ENCODE peak calls at places on chromosomes 2 and 18, in four cellular contexts. H is Daoy; P is activated CD4-positive, alpha-beta T cell treated with anti-CD3 and anti-CD28 coated beads, Interleukin-2, amount 50 U/mL, for 48 hours; O is effector memory CD8-positive, alpha-beta T cell. F is an unnamed sample.

GRCh38 chr2:100924122-100924519 is 78.0 kb upstream of the RPL31 start:
- DNase-seq in H (no peak), P (no peak), O (no peak), F (no peak)

GRCh38 chr2:150705767-150706166 is 218.3 kb upstream of the RND3 start:
- DNase-seq in H (no peak), P (no peak), O (no peak), F (no peak)

GRCh38 chr2:240567872-240568677 is at the start of gene RNPEPL1:
- DNase-seq in H (peak), P (peak), O (peak), F (no peak)

GRCh38 chr2:106614511-106615291 is 127.5 kb downstream of the CD8B2 start:
- DNase-seq in H (no peak), P (no peak), O (no peak), F (no peak)

GRCh38 chr2:96113367-96113677 is 3.0 kb downstream of the ADRA2B start:
- DNase-seq in H (no peak), P (peak), O (no peak), F (no peak)

GRCh38 chr2:48651127-48651526 is 33.5 kb downstream of the GTF2A1L start:
- DNase-seq in H (no peak), P (no peak), O (no peak), F (no peak)

GRCh38 chr2:263774-264492 is at the start of gene SH3YL1:
- DNase-seq in H (peak), P (peak), O (peak), F (no peak)

GRCh38 chr2:27955762-27956161 is 65.2 kb downstream of the BABAM2 start:
- DNase-seq in H (peak), P (no peak), O (no peak), F (no peak)

GRCh38 chr18:48028716-48029115 is 98.3 kb upstream of the SMAD2 start:
- DNase-seq in H (peak), P (no peak), O (no peak), F (no peak)

GRCh38 chr2:156021326-156022040 is 311.0 kb downstream of the NR4A2 start:
- DNase-seq in H (no peak), P (no peak), O (no peak), F (no peak)

GRCh38 chr2:134897932-134898331 is 20.7 kb upstream of the CCNT2 start:
- DNase-seq in H (no peak), P (no peak), O (no peak), F (no peak)

GRCh38 chr2:132621131-132621875 is 48.7 kb downstream of the LYPD1 start:
- DNase-seq in H (no peak), P (no peak), O (no peak), F (no peak)

GRCh38 chr2:96325038-96325883 is at the start of gene ITPRIPL1:
- DNase-seq in H (no peak), P (peak), O (no peak), F (no peak)

GRCh38 chr2:25234756-25235155 is 66.4 kb upstream of the POMC start:
- DNase-seq in H (no peak), P (no peak), O (no peak), F (no peak)

GRCh38 chr2:233686967-233687366 is 5.3 kb downstream of the UGT1A7 start:
- DNase-seq in H (no peak), P (no peak), O (no peak), F (no peak)

GRCh38 chr2:85935746-85936208 is 47.0 kb upstream of the ST3GAL5 start:
- DNase-seq in H (peak), P (no peak), O (no peak), F (no peak)

GRCh38 chr2:237223208-237223861 is 137.6 kb downstream of the COPS8 start:
- DNase-seq in H (peak), P (no peak), O (no peak), F (peak)

GRCh38 chr18:3132700-3133099 is 87.1 kb downstream of the MYOM1 start:
- DNase-seq in H (no peak), P (no peak), O (no peak), F (no peak)

GRCh38 chr2:197556456-197556855 is 40.6 kb downstream of the MOB4 start:
- DNase-seq in H (no peak), P (no peak), O (no peak), F (no peak)

F was measured in thoracic aorta.